ENCODE peak calls at places on chromosomes 1 and 21, in eight cellular contexts. One of them, this sample, is unnamed.
A peak's percentile ranks its signal among the peaks of the same experiment; 100 is the strongest.

GRCh38 chr1:198624648-198624980 is 14.2 kb upstream of the PTPRC start:
- DNase-seq in sigmoid colon: no peak
- DNase-seq in uterus: no peak
- DNase-seq in cardiac muscle cell: no peak
- DNase-seq in fibroblast of lung: no peak
- DNase-seq in thoracic aorta: no peak
- DNase-seq in neural progenitor cell: no peak
- DNase-seq in stomach: no peak
- DNase-seq in this sample: no peak

GRCh38 chr1:200483491-200484143 is 73.8 kb upstream of the ZNF281 start:
- DNase-seq in cardiac muscle cell: peak; percentile 93
- DNase-seq in neural progenitor cell: peak; percentile 26
- DNase-seq in fibroblast of lung: peak; percentile 94
- DNase-seq in sigmoid colon: no peak
- DNase-seq in stomach: peak; percentile 31
- DNase-seq in thoracic aorta: no peak
- DNase-seq in uterus: no peak
- DNase-seq in this sample: no peak

GRCh38 chr1:203644661-203645510 is 18.3 kb downstream of the ATP2B4 start:
- DNase-seq in thoracic aorta: no peak
- DNase-seq in sigmoid colon: no peak
- DNase-seq in neural progenitor cell: no peak
- DNase-seq in cardiac muscle cell: peak; percentile 32
- DNase-seq in fibroblast of lung: peak; percentile 39
- DNase-seq in uterus: no peak
- DNase-seq in stomach: no peak
- DNase-seq in this sample: no peak

GRCh38 chr1:40637617-40638016 is 27.9 kb downstream of the RIMS3 start:
- DNase-seq in neural progenitor cell: no peak
- DNase-seq in fibroblast of lung: no peak
- DNase-seq in uterus: no peak
- DNase-seq in sigmoid colon: peak; percentile 11
- DNase-seq in thoracic aorta: no peak
- DNase-seq in cardiac muscle cell: no peak
- DNase-seq in stomach: no peak
- DNase-seq in this sample: no peak

GRCh38 chr1:37549341-37549740 is 4.8 kb downstream of the SNIP1 start:
- DNase-seq in cardiac muscle cell: peak; percentile 23
- DNase-seq in fibroblast of lung: no peak
- DNase-seq in neural progenitor cell: no peak
- DNase-seq in uterus: no peak
- DNase-seq in thoracic aorta: no peak
- DNase-seq in stomach: no peak
- DNase-seq in sigmoid colon: no peak
- DNase-seq in this sample: no peak

GRCh38 chr1:45205000-45205909 is 1.1 kb downstream of the ZSWIM5 start:
- DNase-seq in thoracic aorta: no peak
- DNase-seq in fibroblast of lung: peak; percentile 29
- DNase-seq in sigmoid colon: peak; percentile 76
- DNase-seq in uterus: peak; percentile 44
- DNase-seq in cardiac muscle cell: peak; percentile 39
- DNase-seq in stomach: peak; percentile 39
- DNase-seq in neural progenitor cell: peak; percentile 86
- DNase-seq in this sample: peak; percentile 69

GRCh38 chr1:198809247-198809646 is 170.4 kb downstream of the PTPRC start:
- DNase-seq in neural progenitor cell: no peak
- DNase-seq in fibroblast of lung: peak; percentile 57
- DNase-seq in uterus: no peak
- DNase-seq in cardiac muscle cell: peak; percentile 40
- DNase-seq in stomach: no peak
- DNase-seq in thoracic aorta: no peak
- DNase-seq in sigmoid colon: no peak
- DNase-seq in this sample: no peak

GRCh38 chr1:9561429-9561828 is 22.2 kb downstream of the SLC25A33 start:
- DNase-seq in fibroblast of lung: peak; percentile 93
- DNase-seq in sigmoid colon: peak; percentile 73
- DNase-seq in thoracic aorta: no peak
- DNase-seq in neural progenitor cell: no peak
- DNase-seq in stomach: no peak
- DNase-seq in uterus: no peak
- DNase-seq in cardiac muscle cell: peak; percentile 96
- DNase-seq in this sample: peak; percentile 75

GRCh38 chr21:15534450-15534886 is 195.3 kb upstream of the USP25 start:
- DNase-seq in thoracic aorta: no peak
- DNase-seq in cardiac muscle cell: no peak
- DNase-seq in uterus: no peak
- DNase-seq in fibroblast of lung: no peak
- DNase-seq in stomach: no peak
- DNase-seq in sigmoid colon: no peak
- DNase-seq in neural progenitor cell: no peak
- DNase-seq in this sample: no peak

GRCh38 chr1:32496127-32496526 is 31.3 kb downstream of the ZBTB8B start:
- DNase-seq in neural progenitor cell: no peak
- DNase-seq in fibroblast of lung: peak; percentile 59
- DNase-seq in cardiac muscle cell: peak; percentile 77
- DNase-seq in stomach: no peak
- DNase-seq in uterus: no peak
- DNase-seq in sigmoid colon: no peak
- DNase-seq in thoracic aorta: no peak
- DNase-seq in this sample: no peak

GRCh38 chr1:212686069-212686468 is 13.6 kb downstream of the BATF3 start:
- DNase-seq in thoracic aorta: no peak
- DNase-seq in stomach: no peak
- DNase-seq in neural progenitor cell: no peak
- DNase-seq in uterus: no peak
- DNase-seq in sigmoid colon: no peak
- DNase-seq in cardiac muscle cell: no peak
- DNase-seq in fibroblast of lung: no peak
- DNase-seq in this sample: no peak

GRCh38 chr1:17232759-17233661 is 15.9 kb upstream of the PADI3 start:
- DNase-seq in uterus: no peak
- DNase-seq in fibroblast of lung: peak; percentile 59
- DNase-seq in cardiac muscle cell: peak; percentile 62
- DNase-seq in sigmoid colon: no peak
- DNase-seq in thoracic aorta: no peak
- DNase-seq in neural progenitor cell: no peak
- DNase-seq in stomach: no peak
- DNase-seq in this sample: peak; percentile 54

GRCh38 chr1:223331929-223332328 is 32.0 kb downstream of the SUSD4 start:
- DNase-seq in sigmoid colon: no peak
- DNase-seq in neural progenitor cell: no peak
- DNase-seq in uterus: no peak
- DNase-seq in stomach: no peak
- DNase-seq in fibroblast of lung: no peak
- DNase-seq in thoracic aorta: no peak
- DNase-seq in cardiac muscle cell: peak; percentile 26
- DNase-seq in this sample: no peak

GRCh38 chr1:224683981-224684380 is 67.9 kb downstream of the CNIH3 start:
- DNase-seq in neural progenitor cell: no peak
- DNase-seq in sigmoid colon: no peak
- DNase-seq in thoracic aorta: no peak
- DNase-seq in stomach: no peak
- DNase-seq in cardiac muscle cell: no peak
- DNase-seq in fibroblast of lung: no peak
- DNase-seq in uterus: no peak
- DNase-seq in this sample: no peak

GRCh38 chr1:5711079-5711478 is 281.1 kb downstream of the NPHP4 start:
- DNase-seq in sigmoid colon: peak; percentile 40
- DNase-seq in thoracic aorta: no peak
- DNase-seq in uterus: no peak
- DNase-seq in neural progenitor cell: no peak
- DNase-seq in cardiac muscle cell: no peak
- DNase-seq in stomach: no peak
- DNase-seq in fibroblast of lung: no peak
- DNase-seq in this sample: no peak

GRCh38 chr1:87803395-87803794 is 474.7 kb downstream of the LMO4 start:
- DNase-seq in fibroblast of lung: no peak
- DNase-seq in thoracic aorta: no peak
- DNase-seq in neural progenitor cell: no peak
- DNase-seq in cardiac muscle cell: no peak
- DNase-seq in uterus: no peak
- DNase-seq in stomach: no peak
- DNase-seq in sigmoid colon: no peak
- DNase-seq in this sample: no peak

GRCh38 chr1:154934358-154934948 is 2.1 kb downstream of the PMVK start:
- DNase-seq in uterus: no peak
- DNase-seq in stomach: no peak
- DNase-seq in fibroblast of lung: no peak
- DNase-seq in thoracic aorta: no peak
- DNase-seq in cardiac muscle cell: no peak
- DNase-seq in sigmoid colon: no peak
- DNase-seq in neural progenitor cell: no peak
- DNase-seq in this sample: no peak

GRCh38 chr1:154937988-154938386 is 1.5 kb upstream of the PMVK start:
- DNase-seq in neural progenitor cell: no peak
- DNase-seq in cardiac muscle cell: no peak
- DNase-seq in uterus: no peak
- DNase-seq in sigmoid colon: no peak
- DNase-seq in thoracic aorta: no peak
- DNase-seq in stomach: no peak
- DNase-seq in fibroblast of lung: no peak
- DNase-seq in this sample: no peak

GRCh38 chr1:154935749-154936415 is 637 bp downstream of the PMVK start:
- DNase-seq in stomach: peak; percentile 35
- DNase-seq in sigmoid colon: no peak
- DNase-seq in cardiac muscle cell: no peak
- DNase-seq in thoracic aorta: no peak
- DNase-seq in uterus: no peak
- DNase-seq in fibroblast of lung: no peak
- DNase-seq in neural progenitor cell: no peak
- DNase-seq in this sample: no peak

GRCh38 chr1:154937051-154937987 is 800 bp upstream of the PMVK start:
- DNase-seq in cardiac muscle cell: peak; percentile 98
- DNase-seq in fibroblast of lung: peak; percentile 98
- DNase-seq in thoracic aorta: peak; percentile 81
- DNase-seq in uterus: peak; percentile 89
- DNase-seq in stomach: peak; percentile 91
- DNase-seq in sigmoid colon: peak; percentile 97
- DNase-seq in neural progenitor cell: peak; percentile 88
- DNase-seq in this sample: peak; percentile 93

GRCh38 chr1:154936416-154937050 is at the start of gene PMVK:
- DNase-seq in cardiac muscle cell: peak; percentile 98
- DNase-seq in fibroblast of lung: peak; percentile 98
- DNase-seq in sigmoid colon: peak; percentile 99
- DNase-seq in neural progenitor cell: peak; percentile 96
- DNase-seq in uterus: peak; percentile 93
- DNase-seq in stomach: peak; percentile 96
- DNase-seq in thoracic aorta: peak; percentile 91
- DNase-seq in this sample: peak; percentile 98
- TF ChIP-seq CTCF in cardiac muscle cell: peak; percentile 45
- TF ChIP-seq CTCF in fibroblast of lung: peak; percentile 35
- TF ChIP-seq CTCF in sigmoid colon: no peak
- TF ChIP-seq CTCF in neural progenitor cell: peak; percentile 26
- TF ChIP-seq CTCF in uterus: peak; percentile 55
- TF ChIP-seq CTCF in stomach: no peak
- TF ChIP-seq CTCF in thoracic aorta: no peak
- TF ChIP-seq CTCF in this sample: no peak

GRCh38 chr1:227526524-227526923 is 36.8 kb upstream of the ZNF678 start:
- DNase-seq in sigmoid colon: no peak
- DNase-seq in thoracic aorta: no peak
- DNase-seq in uterus: no peak
- DNase-seq in neural progenitor cell: no peak
- DNase-seq in cardiac muscle cell: no peak
- DNase-seq in stomach: no peak
- DNase-seq in fibroblast of lung: no peak
- DNase-seq in this sample: no peak

DNA sequence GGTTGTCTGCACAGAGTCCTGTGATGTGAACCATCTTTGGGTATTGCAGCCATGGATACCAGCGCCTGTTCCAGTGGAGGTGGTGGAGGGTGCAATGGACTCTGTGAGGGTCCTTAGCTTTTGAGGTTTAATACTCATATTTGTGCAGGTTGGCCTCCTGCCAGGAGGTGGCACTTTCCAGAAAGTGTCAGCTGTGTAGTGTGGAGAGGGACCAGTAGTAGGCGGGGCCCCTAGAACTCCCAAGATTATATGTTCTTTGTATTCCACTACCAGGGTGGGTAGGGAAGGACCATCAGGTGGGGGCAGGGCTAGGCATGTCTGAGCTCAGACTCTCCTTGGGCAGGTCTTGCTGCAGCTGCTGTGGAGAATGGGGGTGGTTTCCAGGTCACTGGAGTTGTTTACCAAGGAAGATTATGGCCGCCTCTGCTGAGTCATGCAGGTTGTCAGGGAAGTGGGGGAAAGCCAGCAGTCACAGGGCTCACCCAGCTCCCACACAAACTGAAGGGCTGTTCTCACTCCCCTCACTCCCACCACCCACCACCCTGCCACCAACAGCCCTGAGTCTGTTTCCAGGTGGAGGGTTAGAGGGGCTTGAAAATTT is 31.2 kb upstream of the ZNF678 start:
- DNase-seq in stomach: no peak
- DNase-seq in sigmoid colon: no peak
- DNase-seq in fibroblast of lung: no peak
- DNase-seq in thoracic aorta: no peak
- DNase-seq in cardiac muscle cell: no peak
- DNase-seq in neural progenitor cell: no peak
- DNase-seq in uterus: no peak
- DNase-seq in this sample: no peak
- H3K36me3 ChIP-seq in stomach: no peaks in the 10 kb centered on the region
- H3K36me3 ChIP-seq in sigmoid colon: peaks cover 6% of the 10 kb centered on the region
- H3K36me3 ChIP-seq in fibroblast of lung: no peaks in the 10 kb centered on the region
- H3K36me3 ChIP-seq in thoracic aorta: no peaks in the 10 kb centered on the region
- H3K36me3 ChIP-seq in cardiac muscle cell: no peaks in the 10 kb centered on the region
- H3K36me3 ChIP-seq in neural progenitor cell: peaks cover 2% of the 10 kb centered on the region
- H3K36me3 ChIP-seq in uterus: no peaks in the 10 kb centered on the region
- H3K36me3 ChIP-seq in this sample: no peaks in the 10 kb centered on the region

DNA sequence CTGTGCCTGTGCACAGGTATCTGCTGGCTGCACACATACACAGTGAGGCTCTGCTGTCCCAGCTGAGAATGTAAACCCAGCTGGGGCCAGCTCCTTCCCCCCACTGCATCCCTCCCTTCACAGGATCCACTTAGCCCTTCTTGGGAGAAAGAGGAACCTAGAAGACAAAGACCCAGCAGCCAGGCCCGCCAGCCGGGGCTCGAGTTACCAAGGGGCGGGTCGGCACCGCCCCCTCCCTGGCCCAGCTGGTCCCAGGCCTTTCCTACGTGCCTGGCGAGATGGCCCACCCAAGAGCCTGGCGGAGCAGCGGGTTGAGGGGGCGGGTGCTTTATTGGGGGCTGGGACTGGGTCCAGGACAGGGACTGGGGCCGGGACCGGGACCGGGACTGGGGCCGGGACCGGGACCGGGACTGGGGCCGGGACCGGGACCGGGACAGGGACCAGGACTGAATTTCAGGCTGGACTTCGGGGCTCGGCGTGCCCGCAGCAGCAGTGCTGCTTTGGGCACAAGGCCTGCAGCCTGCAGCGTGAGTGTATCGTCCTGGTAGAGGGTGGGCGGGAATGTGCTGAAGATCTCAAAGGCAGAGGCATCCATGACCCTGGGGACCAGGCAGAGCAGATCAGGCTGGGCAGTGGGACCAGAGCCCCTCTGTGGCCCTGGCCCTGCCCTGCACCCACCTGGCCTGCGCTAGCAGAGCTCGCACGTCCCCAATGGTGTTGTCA is 2.2 kb downstream of the SH3BGRL3 start:
- DNase-seq in stomach: no peak
- DNase-seq in fibroblast of lung: peak; percentile 57
- DNase-seq in cardiac muscle cell: peak; percentile 54
- DNase-seq in thoracic aorta: no peak
- DNase-seq in sigmoid colon: no peak
- DNase-seq in neural progenitor cell: peak; percentile 97
- DNase-seq in uterus: no peak
- DNase-seq in this sample: no peak
- H3K4me1 ChIP-seq in stomach: peaks cover 61% of the 10 kb centered on the region
- H3K4me1 ChIP-seq in fibroblast of lung: peaks cover 61% of the 10 kb centered on the region
- H3K4me1 ChIP-seq in cardiac muscle cell: peaks cover 7% of the 10 kb centered on the region
- H3K4me1 ChIP-seq in thoracic aorta: peaks cover 47% of the 10 kb centered on the region
- H3K4me1 ChIP-seq in sigmoid colon: no peaks in the 10 kb centered on the region
- H3K4me1 ChIP-seq in neural progenitor cell: peaks cover 24% of the 10 kb centered on the region
- H3K4me1 ChIP-seq in uterus: no peaks in the 10 kb centered on the region
- H3K4me1 ChIP-seq in this sample: peaks cover 60% of the 10 kb centered on the region

GRCh38 chr1:1407101-1407956 is at the start of gene MRPL20:
- DNase-seq in uterus: peak; percentile 95
- DNase-seq in neural progenitor cell: peak; percentile 95
- DNase-seq in fibroblast of lung: peak; percentile 88
- DNase-seq in thoracic aorta: peak; percentile 79
- DNase-seq in sigmoid colon: peak; percentile 97
- DNase-seq in cardiac muscle cell: peak; percentile 91
- DNase-seq in stomach: peak; percentile 95
- DNase-seq in this sample: peak; percentile 95
- TF ChIP-seq CTCF in uterus: no peak
- TF ChIP-seq CTCF in neural progenitor cell: no peak
- TF ChIP-seq CTCF in fibroblast of lung: no peak
- TF ChIP-seq CTCF in thoracic aorta: no peak
- TF ChIP-seq CTCF in sigmoid colon: no peak
- TF ChIP-seq CTCF in cardiac muscle cell: no peak
- TF ChIP-seq CTCF in stomach: no peak
- TF ChIP-seq CTCF in this sample: no peak